ENCODE peak calls at places on chromosomes 13 and 19, in four cellular contexts. Z is body of pancreas, I is neural crest cell, P is IMR-90. T is an unnamed sample.

GRCh38 chr13:24865158-24865557 is 101.2 kb downstream of the RNF17 start:
- DNase-seq in P (peak), Z (no peak), I (no peak), T (no peak)

GRCh38 chr19:35882074-35882832 is 13.9 kb downstream of the APLP1 start:
- DNase-seq in P (peak), Z (peak), I (no peak), T (peak)

GRCh38 chr19:5504115-5504514 is 48.9 kb downstream of the ZNRF4 start:
- DNase-seq in Z (no peak), I (no peak), P (no peak), T (no peak)

GRCh38 chr19:45789035-45789786 is 3.4 kb downstream of the DMWD start:
- DNase-seq in P (no peak), I (no peak), Z (no peak), T (no peak)

GRCh38 chr13:95438297-95438696 is 114.2 kb upstream of the CLDN10 start:
- DNase-seq in Z (no peak), P (no peak), I (no peak), T (no peak)

GRCh38 chr19:10552596-10553053 is 8.9 kb downstream of the ATG4D start:
- DNase-seq in Z (no peak), P (no peak), I (no peak), T (no peak)

GRCh38 chr19:15248648-15249559 is 16.7 kb upstream of the EPHX3 start:
- DNase-seq in P (peak), I (no peak), Z (peak), T (no peak)

GRCh38 chr19:57434386-57435061 is 601 bp upstream of the ZNF749 start:
- DNase-seq in P (no peak), Z (no peak), I (no peak), T (no peak)

GRCh38 chr13:44573790-44574465 is 2.2 kb downstream of the TSC22D1 start:
- DNase-seq in P (peak), Z (peak), I (no peak), T (peak)

GRCh38 chr13:36965767-36966166 is 33.4 kb downstream of the ALG5 start:
- DNase-seq in Z (no peak), P (peak), I (no peak), T (no peak)

GRCh38 chr13:28145049-28145448 is 6.7 kb downstream of the PAN3 start:
- DNase-seq in P (no peak), Z (peak), I (no peak), T (no peak)

GRCh38 chr13:26923824-26924605 is 163.4 kb upstream of the GPR12 start:
- DNase-seq in P (peak), Z (peak), I (no peak), T (no peak)

GRCh38 chr13:106078191-106078590 is 457.3 kb downstream of the EFNB2 start:
- DNase-seq in P (peak), Z (no peak), I (no peak), T (no peak)

GRCh38 chr19:31513841-31514240 is 164.6 kb upstream of the TSHZ3 start:
- DNase-seq in I (no peak), Z (no peak), P (no peak), T (no peak)

GRCh38 chr13:74434782-74435181 is 300.6 kb upstream of the KLF12 start:
- DNase-seq in P (no peak), Z (no peak), I (no peak), T (no peak)

GRCh38 chr13:102273111-102273510 is 128.7 kb downstream of the FGF14 start:
- DNase-seq in I (no peak), Z (no peak), P (no peak), T (no peak)

GRCh38 chr19:31338069-31338767 is 11.0 kb downstream of the TSHZ3 start:
- DNase-seq in P (peak), I (peak), Z (peak), T (peak)

GRCh38 chr13:31322025-31322424 is 122.2 kb downstream of the B3GLCT start:
- DNase-seq in I (no peak), P (peak), Z (peak), T (no peak)

GRCh38 chr13:46307554-46307953 is 79.5 kb downstream of the RUBCNL start:
- DNase-seq in I (no peak), P (no peak), Z (no peak), T (no peak)

GRCh38 chr19:38032151-38032550 is 125.1 kb downstream of the SIPA1L3 start:
- DNase-seq in P (peak), Z (no peak), I (no peak), T (no peak)

GRCh38 chr13:65921933-65922332 is 1308.2 kb downstream of the PCDH9 start:
- DNase-seq in P (no peak), I (no peak), Z (no peak), T (no peak)

GRCh38 chr13:96011291-96011875 is 41.8 kb downstream of the UGGT2 start:
- DNase-seq in Z (no peak), P (peak), I (no peak), T (no peak)

GRCh38 chr13:42307461-42307860 is 35.5 kb downstream of the AKAP11 start:
- DNase-seq in I (no peak), Z (no peak), P (no peak), T (no peak)

GRCh38 chr13:28257305-28257704 is 119.0 kb downstream of the PAN3 start:
- DNase-seq in P (no peak), I (no peak), Z (no peak), T (no peak)

GRCh38 chr13:22662771-22663170 is 518.0 kb upstream of the SGCG start:
- DNase-seq in I (no peak), P (no peak), Z (no peak), T (no peak)

GRCh38 chr13:32911506-32911905 is 104.7 kb upstream of the KL start:
- DNase-seq in P (peak), Z (peak), I (no peak), T (no peak)

GRCh38 chr13:109381546-109382180 is 404.7 kb downstream of the IRS2 start:
- DNase-seq in Z (no peak), P (peak), I (no peak), T (no peak)

GRCh38 chr19:16627194-16627927 is 643 bp downstream of the MED26 start:
- DNase-seq in P (no peak), Z (peak), I (peak), T (peak)